ENCODE peak calls at places on chromosomes 4 and X, in four cellular contexts. W is H7; X is left ventricle myocardium inferior; B is activated CD4-positive, CD25-positive, alpha-beta regulatory T cell treated with anti-CD3 and anti-CD28 coated beads, Interleukin-2, amount 50 U/mL, for 72 hours. J is an unnamed sample.
A peak's percentile ranks its signal among the peaks of the same experiment; 100 is the strongest.

GRCh38 chrX:31126205-31126604 is 54.4 kb upstream of the FTHL17 start:
- DNase-seq in W (no peak), B (no peak), X (no peak), J (peak; percentile 2)

GRCh38 chrX:71919436-71919835 is 8.8 kb downstream of the NHSL2 start:
- DNase-seq in B (no peak), X (no peak), W (no peak), J (no peak)

GRCh38 chrX:146186540-146186939 is 368.9 kb downstream of the SLITRK2 start:
- DNase-seq in W (no peak), B (no peak), X (no peak), J (no peak)

GRCh38 chr4:5998333-5998936 is 19.8 kb downstream of the C4orf50 start:
- DNase-seq in X (no peak), W (peak; percentile 90), B (peak; percentile 50), J (peak; percentile 75)

GRCh38 chrX:13281289-13281688 is 38.6 kb downstream of the ATXN3L start:
- DNase-seq in W (no peak), X (no peak), B (no peak), J (no peak)

GRCh38 chr4:171281359-171281758 is 531.8 kb upstream of the GALNTL6 start:
- DNase-seq in W (no peak), B (no peak), X (no peak), J (no peak)

GRCh38 chr4:169655401-169655800 is 35.0 kb downstream of the CLCN3 start:
- DNase-seq in X (no peak), W (no peak), B (no peak), J (no peak)

GRCh38 chr4:6917445-6918241 is 8.0 kb downstream of the TBC1D14 start:
- DNase-seq in W (peak; percentile 73), X (peak; percentile 61), B (peak; percentile 67), J (no peak)

GRCh38 chr4:26985836-26986235 is 125.2 kb downstream of the STIM2 start:
- DNase-seq in W (no peak), B (no peak), X (no peak), J (no peak)

GRCh38 chr4:22512306-22512705 is 3.6 kb downstream of the ADGRA3 start:
- DNase-seq in X (no peak), W (no peak), B (no peak), J (no peak)

GRCh38 chr4:138259801-138260200 is 17.7 kb upstream of the SLC7A11 start:
- DNase-seq in B (no peak), W (no peak), X (no peak), J (no peak)

GRCh38 chr4:25313194-25313895 is 771 bp downstream of the ZCCHC4 start:
- DNase-seq in B (no peak), X (no peak), W (peak; percentile 28), J (peak; percentile 33)

GRCh38 chrX:10164879-10165278 is 8.1 kb downstream of the CLCN4 start:
- DNase-seq in B (no peak), W (no peak), X (no peak), J (no peak)

GRCh38 chrX:132738951-132739350 is 219.5 kb downstream of the HS6ST2 start:
- DNase-seq in X (no peak), B (no peak), W (no peak), J (no peak)

GRCh38 chr4:52657630-52658501 is 1.2 kb downstream of the USP46 start:
- DNase-seq in W (peak; percentile 81), X (no peak), B (no peak), J (peak; percentile 37)

GRCh38 chr4:17854076-17854475 is 43.3 kb downstream of the NCAPG start:
- DNase-seq in X (no peak), B (no peak), W (no peak), J (no peak)

GRCh38 chr4:30537462-30537861 is 182.7 kb upstream of the PCDH7 start:
- DNase-seq in X (no peak), B (no peak), W (no peak), J (peak; percentile 3)

GRCh38 chrX:48937065-48937907 is 18.5 kb upstream of the PIM2 start:
- DNase-seq in X (peak; percentile 33), W (peak; percentile 75), B (peak; percentile 95), J (no peak)

GRCh38 chr4:82739292-82740190 is 59.1 kb downstream of the SCD5 start:
- DNase-seq in W (peak; percentile 86), B (peak; percentile 75), X (peak; percentile 63), J (no peak)

GRCh38 chr4:169437299-169438047 is 166.7 kb upstream of the SH3RF1 start:
- DNase-seq in X (no peak), B (no peak), W (no peak), J (no peak)

GRCh38 chr4:142091085-142091513 is 454.7 kb downstream of the IL15 start:
- DNase-seq in W (no peak), X (no peak), B (no peak), J (peak; percentile 18)

GRCh38 chrX:123698979-123699378 is 33.9 kb downstream of the THOC2 start:
- DNase-seq in B (no peak), W (no peak), X (no peak), J (no peak)

GRCh38 chr4:133775881-133776280 is 425.7 kb downstream of the PABPC4L start:
- DNase-seq in W (no peak), B (no peak), X (no peak), J (peak; percentile 72)

GRCh38 chr4:2334826-2335728 is 73.2 kb upstream of the MXD4 start:
- DNase-seq in W (peak; percentile 67), B (no peak), X (no peak), J (no peak)

GRCh38 chr4:148442830-148443549 is 776 bp upstream of the NR3C2 start:
- DNase-seq in W (peak; percentile 4), B (no peak), X (peak; percentile 32), J (peak; percentile 24)

GRCh38 chr4:189255636-189256035 is 685.0 kb upstream of the FRG1 start:
- DNase-seq in X (no peak), W (no peak), B (no peak), J (no peak)

GRCh38 chrX:71814123-71814912 is 51.2 kb downstream of the CXorf49B start:
- DNase-seq in X (no peak), W (no peak), B (no peak), J (no peak)

GRCh38 chr4:165700855-165701254 is 172.2 kb upstream of the TLL1 start:
- DNase-seq in X (no peak), W (peak; percentile 38), B (no peak), J (peak; percentile 28)

GRCh38 chr4:81688085-81688484 is 216.4 kb upstream of the RASGEF1B start:
- DNase-seq in W (no peak), B (no peak), X (no peak), J (no peak)

GRCh38 chrX:120512627-120513026 is 43.5 kb upstream of the LAMP2 start:
- DNase-seq in B (no peak), W (no peak), X (no peak), J (no peak)

GRCh38 chr4:152044341-152044740 is 283.5 kb upstream of the GATB start:
- DNase-seq in W (no peak), B (no peak), X (no peak), J (no peak)

GRCh38 chrX:52424658-52425057 is 55.8 kb downstream of the XAGE2 start:
- DNase-seq in B (no peak), X (no peak), W (no peak), J (peak; percentile 51)

GRCh38 chr4:154618708-154619315 is 6.4 kb upstream of the FGG start:
- DNase-seq in X (no peak), B (no peak), W (peak; percentile 36), J (peak; percentile 67)

GRCh38 chr4:88802585-88803285 is 105.1 kb upstream of the NAP1L5 start:
- DNase-seq in B (no peak), W (no peak), X (no peak), J (no peak)

GRCh38 chr4:163790231-163790630 is 295.7 kb downstream of the TMA16 start:
- DNase-seq in X (no peak), W (no peak), B (no peak), J (no peak)

GRCh38 chr4:80097395-80098177 is 24.6 kb upstream of the ANTXR2 start:
- DNase-seq in X (peak; percentile 56), W (no peak), B (no peak), J (no peak)

GRCh38 chr4:169940460-169940859 is 85.7 kb downstream of the MFAP3L start:
- DNase-seq in X (no peak), B (no peak), W (peak; percentile 32), J (no peak)